ENCODE peak calls at places on chromosomes 4 and X, in six cellular contexts. W, N, T, P, J and Z are unnamed samples.

GRCh38 chr4:88341227-88342192 is 37.1 kb upstream of the HERC6 start:
- DNase-seq in T (peak; percentile 39), W (peak; percentile 85), J (no peak), N (peak; percentile 89), P (no peak), Z (no peak)

GRCh38 chr4:144338834-144339233 is 198.3 kb upstream of the GYPA start:
- DNase-seq in J (no peak), W (no peak), P (no peak), N (no peak), T (no peak), Z (no peak)

GRCh38 chr4:173318648-173319211 is 15.4 kb downstream of the HMGB2 start:
- DNase-seq in N (peak; percentile 77), T (peak; percentile 33), J (no peak), W (peak; percentile 85), P (no peak), Z (no peak)

GRCh38 chr4:186554485-186554884 is 882 bp downstream of the MTNR1A start:
- DNase-seq in T (peak; percentile 7), P (peak; percentile 52), N (peak; percentile 34), W (peak; percentile 41), J (no peak), Z (no peak)

GRCh38 chrX:39869846-39870601 is 227.7 kb downstream of the BCOR start:
- DNase-seq in W (peak; percentile 28), N (peak; percentile 52), T (no peak), J (peak; percentile 72), P (no peak), Z (no peak)

GRCh38 chrX:118682258-118683014 is 45.0 kb upstream of the IL13RA1 start:
- DNase-seq in P (no peak), T (no peak), N (peak; percentile 4), W (no peak), J (no peak), Z (no peak)

GRCh38 chr4:141077611-141078225 is 55.6 kb downstream of the RNF150 start:
- DNase-seq in N (no peak), T (no peak), J (no peak), P (no peak), W (no peak), Z (no peak)

GRCh38 chr4:17664755-17665154 is 50.3 kb downstream of the MED28 start:
- DNase-seq in W (no peak), N (no peak), J (no peak), P (no peak), T (no peak), Z (peak; percentile 95)

GRCh38 chr4:18105023-18106011 is 83.8 kb upstream of the LCORL start:
- DNase-seq in J (no peak), P (no peak), T (no peak), W (no peak), N (no peak), Z (no peak)

GRCh38 chr4:184348311-184349233 is 125.8 kb downstream of the IRF2 start:
- DNase-seq in W (no peak), P (no peak), T (no peak), N (peak; percentile 86), J (no peak), Z (no peak)

GRCh38 chrX:3518870-3519269 is 172.4 kb upstream of the MXRA5 start:
- DNase-seq in T (no peak), J (no peak), N (peak; percentile 79), W (peak; percentile 95), P (no peak), Z (no peak)

GRCh38 chr4:128288689-128289106 is 1.1 kb upstream of the PGRMC2 start:
- DNase-seq in P (no peak), T (no peak), J (peak; percentile 28), N (peak; percentile 56), W (no peak), Z (peak; percentile 70)

GRCh38 chrX:119654112-119654531 is 38.8 kb downstream of the SEPTIN6 start:
- DNase-seq in T (peak; percentile 10), N (peak; percentile 92), W (peak; percentile 43), P (no peak), J (peak; percentile 20), Z (no peak)

GRCh38 chrX:1224954-1225353 is 12.5 kb upstream of the CRLF2 start:
- DNase-seq in T (no peak), W (no peak), J (no peak), N (no peak), P (no peak), Z (no peak)

GRCh38 chr4:179465131-179465797 is 2023.0 kb upstream of the AGA start:
- DNase-seq in N (peak; percentile 0), J (no peak), T (no peak), W (no peak), P (peak; percentile 21), Z (no peak)

GRCh38 chrX:74509989-74510388 is 88.7 kb downstream of the SLC16A2 start:
- DNase-seq in W (peak; percentile 26), P (no peak), J (no peak), T (no peak), N (no peak), Z (no peak)

GRCh38 chrX:99653352-99653751 is 756.7 kb downstream of the PCDH19 start:
- DNase-seq in J (no peak), N (no peak), P (no peak), T (no peak), W (no peak), Z (no peak)